ENCODE peak calls at places on chromosome 1, in seven cellular contexts. L, B, O, W, K, T and Q are unnamed samples.
A peak's percentile ranks its signal among the peaks of the same experiment; 100 is the strongest.

GRCh38 chr1:5551274-5551966 is 440.8 kb downstream of the NPHP4 start:
- DNase-seq in L (peak; percentile 1), B (peak; percentile 18), O (no peak), W (no peak), K (peak; percentile 23), T (peak; percentile 3), Q (no peak)

GRCh38 chr1:2231667-2232254 is 3.6 kb downstream of the SKI start:
- DNase-seq in L (peak; percentile 35), B (peak; percentile 82), O (peak; percentile 88), W (peak; percentile 64), K (no peak), T (peak; percentile 78), Q (no peak)

GRCh38 chr1:30525980-30526651 is 197.3 kb downstream of the MATN1 start:
- DNase-seq in L (peak; percentile 53), B (no peak), O (no peak), W (no peak), K (peak; percentile 79), T (peak; percentile 7), Q (no peak)

GRCh38 chr1:118987431-118988185 is 535 bp downstream of the TBX15 start:
- DNase-seq in L (no peak), B (peak; percentile 52), O (no peak), W (peak; percentile 78), K (no peak), T (no peak), Q (no peak)

GRCh38 chr1:232291681-232292080 is 338.3 kb downstream of the SIPA1L2 start:
- DNase-seq in L (no peak), B (no peak), O (no peak), W (no peak), K (no peak), T (no peak), Q (no peak)

GRCh38 chr1:92953491-92953890 is 7.8 kb downstream of the DIPK1A start:
- DNase-seq in L (no peak), B (no peak), O (no peak), W (no peak), K (no peak), T (no peak), Q (no peak)

GRCh38 chr1:167301355-167301754 is 80.7 kb downstream of the POU2F1 start:
- DNase-seq in L (no peak), B (no peak), O (no peak), W (peak; percentile 72), K (no peak), T (no peak), Q (no peak)

GRCh38 chr1:12851779-12852178 is 3.3 kb upstream of the HNRNPCL1 start:
- DNase-seq in L (peak; percentile 13), B (no peak), O (no peak), W (no peak), K (peak; percentile 41), T (no peak), Q (peak; percentile 41)

GRCh38 chr1:203581841-203582240 is 44.8 kb upstream of the ATP2B4 start:
- DNase-seq in L (no peak), B (no peak), O (no peak), W (no peak), K (no peak), T (no peak), Q (no peak)

GRCh38 chr1:102588536-102588935 is 519.8 kb downstream of the COL11A1 start:
- DNase-seq in L (no peak), B (no peak), O (no peak), W (no peak), K (no peak), T (no peak), Q (no peak)

GRCh38 chr1:182446033-182446669 is 3.8 kb upstream of the RGSL1 start:
- DNase-seq in L (peak; percentile 53), B (peak; percentile 77), O (peak; percentile 66), W (peak; percentile 81), K (peak; percentile 47), T (peak; percentile 39), Q (peak; percentile 30)

GRCh38 chr1:6378096-6378746 is 15.3 kb downstream of the ACOT7 start:
- DNase-seq in L (no peak), B (peak; percentile 73), O (peak; percentile 83), W (peak; percentile 72), K (no peak), T (no peak), Q (no peak)

GRCh38 chr1:169414927-169415326 is 12.3 kb downstream of the CCDC181 start:
- DNase-seq in L (no peak), B (no peak), O (no peak), W (no peak), K (no peak), T (no peak), Q (no peak)

GRCh38 chr1:243487036-243487648 is 231.3 kb downstream of the SDCCAG8 start:
- DNase-seq in L (no peak), B (no peak), O (no peak), W (no peak), K (no peak), T (no peak), Q (no peak)

GRCh38 chr1:225458222-225458631 is 30.4 kb upstream of the LBR start:
- DNase-seq in L (no peak), B (no peak), O (no peak), W (no peak), K (no peak), T (no peak), Q (no peak)

GRCh38 chr1:12448746-12449177 is 169.2 kb downstream of the DHRS3 start:
- DNase-seq in L (no peak), B (peak; percentile 99), O (no peak), W (no peak), K (no peak), T (no peak), Q (no peak)

GRCh38 chr1:179121159-179121938 is 39.5 kb downstream of the TOR3A start:
- DNase-seq in L (peak; percentile 64), B (peak; percentile 58), O (peak; percentile 42), W (peak; percentile 79), K (peak; percentile 28), T (peak; percentile 25), Q (no peak)

GRCh38 chr1:20717452-20718342 is at the start of gene KIF17:
- DNase-seq in L (peak; percentile 48), B (peak; percentile 87), O (peak; percentile 93), W (peak; percentile 87), K (no peak), T (no peak), Q (no peak)

GRCh38 chr1:7595338-7595737 is 175.8 kb upstream of the VAMP3 start:
- DNase-seq in L (no peak), B (no peak), O (no peak), W (no peak), K (no peak), T (no peak), Q (no peak)

GRCh38 chr1:218336353-218336752 is 8.8 kb upstream of the TGFB2 start:
- DNase-seq in L (peak; percentile 73), B (no peak), O (peak; percentile 30), W (no peak), K (no peak), T (no peak), Q (no peak)

GRCh38 chr1:11204396-11205190 is 15.4 kb downstream of the ANGPTL7 start:
- DNase-seq in L (no peak), B (no peak), O (no peak), W (no peak), K (no peak), T (no peak), Q (no peak)

GRCh38 chr1:41819069-41819468 is 99.7 kb downstream of the HIVEP3 start:
- DNase-seq in L (no peak), B (no peak), O (no peak), W (no peak), K (no peak), T (no peak), Q (no peak)

GRCh38 chr1:24827737-24828136 is 82.5 kb downstream of the CLIC4 start:
- DNase-seq in L (no peak), B (no peak), O (no peak), W (no peak), K (no peak), T (no peak), Q (no peak)

GRCh38 chr1:58587667-58588066 is 10.6 kb upstream of the TACSTD2 start:
- DNase-seq in L (no peak), B (no peak), O (no peak), W (no peak), K (no peak), T (no peak), Q (no peak)
- TF ChIP-seq CTCF in L (no peak), B (no peak), O (no peak), W (no peak), K (no peak), T (no peak), Q (no peak)

GRCh38 chr1:109624215-109625010 is 4.8 kb downstream of the AMPD2 start:
- DNase-seq in L (no peak), B (no peak), O (peak; percentile 39), W (no peak), K (no peak), T (no peak), Q (no peak)
- H3K4me3 ChIP-seq in L (no peak overlapping the region), B (no peak overlapping the region), O (no peak overlapping the region), W (no peak overlapping the region), K (no peak overlapping the region), T (no peak overlapping the region), Q (no peak overlapping the region)

GRCh38 chr1:155277070-155277895 is at the start of gene HCN3:
- DNase-seq in L (peak; percentile 97), B (peak; percentile 99), O (peak; percentile 98), W (peak; percentile 100), K (peak; percentile 94), T (peak; percentile 93), Q (peak; percentile 88)

GRCh38 chr1:155278689-155279160 is 1.5 kb downstream of the HCN3 start:
- DNase-seq in L (no peak), B (no peak), O (no peak), W (no peak), K (no peak), T (no peak), Q (no peak)

GRCh38 chr1:155273134-155273982 is at the start of gene CLK2:
- DNase-seq in L (peak; percentile 96), B (peak; percentile 99), O (peak; percentile 98), W (peak; percentile 98), K (peak; percentile 90), T (peak; percentile 93), Q (no peak)

GRCh38 chr1:155282488-155283086 is 5.3 kb downstream of the HCN3 start:
- DNase-seq in L (no peak), B (peak; percentile 75), O (no peak), W (no peak), K (no peak), T (no peak), Q (no peak)

DNA sequence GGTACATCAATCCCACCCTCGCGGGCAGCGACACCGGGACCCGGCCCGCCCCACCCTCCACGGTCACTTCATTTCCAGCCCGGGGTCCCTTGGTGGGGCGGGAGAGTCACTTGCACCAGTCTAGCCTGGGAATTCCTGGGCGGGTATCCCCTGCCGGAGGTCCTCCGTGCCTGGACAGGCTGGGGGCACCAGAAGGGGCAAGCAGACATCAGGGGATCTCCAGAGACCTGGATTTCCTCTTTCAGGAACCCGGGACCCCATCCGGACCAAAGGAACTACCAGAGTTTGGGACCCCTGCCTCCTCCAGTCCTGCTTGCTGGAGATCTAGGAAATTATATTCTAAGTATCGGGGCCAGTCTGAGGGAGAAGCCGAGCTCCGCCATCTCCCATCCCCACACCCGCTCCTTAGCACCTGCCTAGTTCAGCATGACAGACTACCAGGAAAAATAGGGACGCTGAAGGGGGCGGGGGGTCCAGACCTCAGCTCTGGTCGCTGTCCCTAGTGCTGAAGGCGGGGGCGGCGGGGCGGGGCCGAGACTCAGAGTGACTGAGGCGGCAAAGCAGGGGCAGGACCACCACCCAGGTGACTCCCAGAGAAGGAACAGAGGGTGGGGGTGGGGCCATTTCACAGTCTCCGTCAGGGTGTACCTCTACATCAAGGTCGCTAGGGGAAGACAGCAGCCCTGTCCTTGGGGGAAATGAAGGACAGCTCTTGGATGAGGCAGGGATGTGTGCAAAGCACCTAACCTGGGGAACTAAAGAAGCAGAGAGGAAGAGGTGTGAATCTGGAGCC is 829 bp downstream of the HCN3 start:
- DNase-seq in L (peak; percentile 69), B (peak; percentile 82), O (peak; percentile 80), W (peak; percentile 99), K (no peak), T (peak; percentile 51), Q (no peak)
- TF ChIP-seq REST in L (peak; percentile 89), B (peak; percentile 93), O (peak; percentile 96), W (peak; percentile 95), K (peak; percentile 85), T (peak; percentile 88), Q (peak; percentile 89)

GRCh38 chr1:26045712-26046312 is at the start of gene SLC30A2:
- DNase-seq in L (no peak), B (no peak), O (peak; percentile 71), W (peak; percentile 67), K (no peak), T (no peak), Q (no peak)
- TF ChIP-seq CTCF in L (no peak), B (no peak), O (no peak), W (no peak), K (no peak), T (no peak), Q (no peak)